ENCODE peak calls at places on chromosomes 3 and 15, in nine cellular contexts. One of them, this sample, is unnamed. For H3K4me1 and H3K36me3, the result is how much of the 10 kb centered on the place peaks cover.

GRCh38 chr3:112090899-112091586 is 4.9 kb downstream of the C3orf52 start:
- DNase-seq in left lung: no peak
- DNase-seq in psoas muscle: no peak
- DNase-seq in colonic mucosa: peak
- DNase-seq in uterus: no peak
- DNase-seq in hepatocyte: peak
- DNase-seq in A673: no peak
- DNase-seq in spleen: no peak
- DNase-seq in fibroblast of lung: no peak
- DNase-seq in this sample: no peak

GRCh38 chr3:17032407-17033034 is 147.8 kb downstream of the PLCL2 start:
- DNase-seq in hepatocyte: peak
- DNase-seq in colonic mucosa: peak
- DNase-seq in psoas muscle: no peak
- DNase-seq in uterus: no peak
- DNase-seq in spleen: no peak
- DNase-seq in left lung: no peak
- DNase-seq in fibroblast of lung: peak
- DNase-seq in A673: peak
- DNase-seq in this sample: no peak

GRCh38 chr3:72490688-72491430 is 357.4 kb downstream of the SHQ1 start:
- DNase-seq in psoas muscle: no peak
- DNase-seq in A673: no peak
- DNase-seq in uterus: no peak
- DNase-seq in colonic mucosa: no peak
- DNase-seq in left lung: no peak
- DNase-seq in spleen: no peak
- DNase-seq in fibroblast of lung: no peak
- DNase-seq in hepatocyte: no peak
- DNase-seq in this sample: no peak

GRCh38 chr3:61574854-61575253 is 13.5 kb downstream of the PTPRG start:
- DNase-seq in A673: no peak
- DNase-seq in spleen: no peak
- DNase-seq in colonic mucosa: no peak
- DNase-seq in hepatocyte: no peak
- DNase-seq in psoas muscle: no peak
- DNase-seq in left lung: no peak
- DNase-seq in fibroblast of lung: peak
- DNase-seq in uterus: no peak
- DNase-seq in this sample: no peak

GRCh38 chr3:15744176-15744575 is 53.6 kb downstream of the ANKRD28 start:
- DNase-seq in uterus: no peak
- DNase-seq in psoas muscle: no peak
- DNase-seq in spleen: no peak
- DNase-seq in colonic mucosa: no peak
- DNase-seq in A673: no peak
- DNase-seq in fibroblast of lung: no peak
- DNase-seq in left lung: no peak
- DNase-seq in hepatocyte: no peak
- DNase-seq in this sample: no peak

GRCh38 chr3:99637381-99638111 is 848 bp upstream of the COL8A1 start:
- DNase-seq in hepatocyte: no peak
- DNase-seq in left lung: no peak
- DNase-seq in colonic mucosa: no peak
- DNase-seq in fibroblast of lung: peak
- DNase-seq in A673: peak
- DNase-seq in uterus: peak
- DNase-seq in psoas muscle: peak
- DNase-seq in spleen: no peak
- DNase-seq in this sample: no peak

GRCh38 chr3:58116161-58116955 is 94.4 kb downstream of the DNASE1L3 start:
- DNase-seq in fibroblast of lung: no peak
- DNase-seq in colonic mucosa: no peak
- DNase-seq in spleen: peak
- DNase-seq in psoas muscle: no peak
- DNase-seq in uterus: no peak
- DNase-seq in hepatocyte: no peak
- DNase-seq in left lung: no peak
- DNase-seq in A673: no peak
- DNase-seq in this sample: no peak

GRCh38 chr3:112531358-112531781 is 30.4 kb downstream of the ATG3 start:
- DNase-seq in left lung: no peak
- DNase-seq in uterus: no peak
- DNase-seq in hepatocyte: peak
- DNase-seq in colonic mucosa: no peak
- DNase-seq in spleen: no peak
- DNase-seq in fibroblast of lung: peak
- DNase-seq in psoas muscle: no peak
- DNase-seq in A673: peak
- DNase-seq in this sample: no peak

GRCh38 chr3:56785499-56785898 is 16.2 kb downstream of the ARHGEF3 start:
- DNase-seq in A673: no peak
- DNase-seq in left lung: no peak
- DNase-seq in spleen: no peak
- DNase-seq in psoas muscle: no peak
- DNase-seq in colonic mucosa: no peak
- DNase-seq in uterus: no peak
- DNase-seq in fibroblast of lung: no peak
- DNase-seq in hepatocyte: no peak
- DNase-seq in this sample: no peak

GRCh38 chr15:52491460-52491859 is 37.2 kb downstream of the MYO5A start:
- DNase-seq in fibroblast of lung: no peak
- DNase-seq in uterus: no peak
- DNase-seq in colonic mucosa: no peak
- DNase-seq in psoas muscle: no peak
- DNase-seq in left lung: no peak
- DNase-seq in spleen: no peak
- DNase-seq in hepatocyte: no peak
- DNase-seq in A673: peak
- DNase-seq in this sample: no peak

GRCh38 chr3:124784686-124785382 is 54.6 kb downstream of the UMPS start:
- DNase-seq in fibroblast of lung: peak
- DNase-seq in psoas muscle: peak
- DNase-seq in A673: no peak
- DNase-seq in hepatocyte: no peak
- DNase-seq in uterus: no peak
- DNase-seq in colonic mucosa: no peak
- DNase-seq in left lung: no peak
- DNase-seq in spleen: peak
- DNase-seq in this sample: no peak

GRCh38 chr3:162354343-162354742 is 857.7 kb downstream of the OTOL1 start:
- DNase-seq in colonic mucosa: no peak
- DNase-seq in psoas muscle: no peak
- DNase-seq in uterus: no peak
- DNase-seq in fibroblast of lung: peak
- DNase-seq in hepatocyte: no peak
- DNase-seq in spleen: no peak
- DNase-seq in left lung: no peak
- DNase-seq in A673: no peak
- DNase-seq in this sample: no peak

GRCh38 chr3:183287301-183287971 is 34.4 kb downstream of the B3GNT5 start:
- DNase-seq in uterus: peak
- DNase-seq in fibroblast of lung: peak
- DNase-seq in left lung: no peak
- DNase-seq in A673: no peak
- DNase-seq in colonic mucosa: no peak
- DNase-seq in hepatocyte: peak
- DNase-seq in psoas muscle: peak
- DNase-seq in spleen: no peak
- DNase-seq in this sample: no peak

GRCh38 chr3:147409143-147410121 is at the start of gene ZIC1:
- DNase-seq in spleen: no peak
- DNase-seq in left lung: no peak
- DNase-seq in hepatocyte: no peak
- DNase-seq in fibroblast of lung: peak
- DNase-seq in uterus: no peak
- DNase-seq in psoas muscle: peak
- DNase-seq in colonic mucosa: no peak
- DNase-seq in A673: no peak
- DNase-seq in this sample: no peak

GRCh38 chr3:127228866-127229265 is 35.9 kb downstream of the PRR23E start:
- DNase-seq in hepatocyte: no peak
- DNase-seq in fibroblast of lung: no peak
- DNase-seq in spleen: no peak
- DNase-seq in A673: no peak
- DNase-seq in left lung: no peak
- DNase-seq in psoas muscle: no peak
- DNase-seq in uterus: no peak
- DNase-seq in colonic mucosa: no peak
- DNase-seq in this sample: no peak

GRCh38 chr3:196202516-196202970 is 8.7 kb downstream of the ZDHHC19 start:
- DNase-seq in spleen: peak
- DNase-seq in left lung: peak
- DNase-seq in hepatocyte: no peak
- DNase-seq in fibroblast of lung: peak
- DNase-seq in psoas muscle: peak
- DNase-seq in A673: no peak
- DNase-seq in colonic mucosa: no peak
- DNase-seq in uterus: no peak
- DNase-seq in this sample: no peak

GRCh38 chr3:146387566-146387965 is 81.8 kb downstream of the PLSCR2 start:
- DNase-seq in A673: no peak
- DNase-seq in hepatocyte: no peak
- DNase-seq in left lung: no peak
- DNase-seq in colonic mucosa: no peak
- DNase-seq in uterus: no peak
- DNase-seq in spleen: no peak
- DNase-seq in fibroblast of lung: peak
- DNase-seq in psoas muscle: no peak
- DNase-seq in this sample: no peak

GRCh38 chr3:196603683-196604082 is 35.2 kb downstream of the FBXO45 start:
- DNase-seq in spleen: no peak
- DNase-seq in colonic mucosa: no peak
- DNase-seq in psoas muscle: no peak
- DNase-seq in fibroblast of lung: no peak
- DNase-seq in left lung: no peak
- DNase-seq in uterus: no peak
- DNase-seq in A673: no peak
- DNase-seq in hepatocyte: no peak
- DNase-seq in this sample: no peak

GRCh38 chr15:67785431-67785830 is 39.9 kb upstream of the SKOR1 start:
- DNase-seq in uterus: no peak
- DNase-seq in A673: no peak
- DNase-seq in fibroblast of lung: no peak
- DNase-seq in left lung: no peak
- DNase-seq in spleen: no peak
- DNase-seq in colonic mucosa: no peak
- DNase-seq in hepatocyte: no peak
- DNase-seq in psoas muscle: no peak
- DNase-seq in this sample: no peak

GRCh38 chr3:125435231-125435630 is 60.1 kb upstream of the ZNF148 start:
- DNase-seq in A673: no peak
- DNase-seq in uterus: no peak
- DNase-seq in colonic mucosa: no peak
- DNase-seq in spleen: no peak
- DNase-seq in left lung: no peak
- DNase-seq in hepatocyte: no peak
- DNase-seq in psoas muscle: no peak
- DNase-seq in fibroblast of lung: no peak
- DNase-seq in this sample: no peak

DNA sequence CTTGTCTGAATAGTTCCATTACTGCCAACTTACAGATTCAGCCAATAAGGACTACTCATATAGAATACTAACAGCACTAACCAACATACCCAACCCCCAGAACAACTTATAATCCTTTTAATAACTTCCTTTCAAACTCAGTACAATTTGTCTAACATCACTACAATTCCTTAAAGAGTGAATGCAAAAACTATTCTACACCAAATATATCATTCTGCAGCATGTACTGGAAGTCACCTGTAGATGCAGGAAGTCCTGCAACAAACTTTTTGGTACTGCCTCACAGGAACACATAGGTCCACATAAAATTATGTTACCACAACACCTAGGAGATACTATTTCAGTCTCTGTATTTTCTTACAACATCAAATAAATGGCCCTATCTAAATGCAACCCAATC is 2.1 kb downstream of the CCNL1 start:
- DNase-seq in left lung: no peak
- DNase-seq in colonic mucosa: no peak
- DNase-seq in A673: no peak
- DNase-seq in uterus: no peak
- DNase-seq in hepatocyte: no peak
- DNase-seq in psoas muscle: no peak
- DNase-seq in fibroblast of lung: no peak
- DNase-seq in spleen: no peak
- DNase-seq in this sample: no peak
- H3K4me1 ChIP-seq in left lung: half or more
- H3K4me1 ChIP-seq in colonic mucosa: under half
- H3K4me1 ChIP-seq in A673: half or more
- H3K4me1 ChIP-seq in uterus: under half
- H3K4me1 ChIP-seq in hepatocyte: under half
- H3K4me1 ChIP-seq in psoas muscle: half or more
- H3K4me1 ChIP-seq in fibroblast of lung: under half
- H3K4me1 ChIP-seq in spleen: half or more
- H3K4me1 ChIP-seq in this sample: half or more

DNA sequence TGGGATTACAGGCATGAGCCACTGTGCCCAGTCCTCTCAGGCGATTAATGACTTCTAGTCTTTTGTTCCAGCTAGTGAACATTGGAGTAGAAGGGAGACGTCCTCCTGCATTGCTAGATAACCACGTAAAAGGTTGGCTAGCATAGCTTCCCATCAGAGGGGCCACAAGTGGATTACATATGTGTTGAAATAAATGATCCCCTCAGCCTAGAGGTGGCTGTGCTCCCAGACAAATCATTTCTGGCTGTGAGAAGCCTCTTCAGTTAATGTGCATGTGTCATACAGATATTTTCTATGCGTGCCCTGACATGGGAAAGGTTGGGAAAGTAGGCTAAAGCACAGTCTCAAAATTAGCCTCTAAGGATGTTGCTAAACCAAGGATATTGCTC is 17.7 kb downstream of the USP3 start:
- DNase-seq in fibroblast of lung: peak
- DNase-seq in A673: no peak
- DNase-seq in spleen: no peak
- DNase-seq in colonic mucosa: no peak
- DNase-seq in uterus: no peak
- DNase-seq in left lung: no peak
- DNase-seq in psoas muscle: no peak
- DNase-seq in hepatocyte: no peak
- DNase-seq in this sample: no peak
- H3K36me3 ChIP-seq in fibroblast of lung: under half
- H3K36me3 ChIP-seq in A673: under half
- H3K36me3 ChIP-seq in spleen: under half
- H3K36me3 ChIP-seq in colonic mucosa: under half
- H3K36me3 ChIP-seq in uterus: under half
- H3K36me3 ChIP-seq in left lung: under half
- H3K36me3 ChIP-seq in psoas muscle: under half
- H3K36me3 ChIP-seq in hepatocyte: under half
- H3K36me3 ChIP-seq in this sample: under half

GRCh38 chr3:174002543-174002942 is 605.0 kb downstream of the NLGN1 start:
- DNase-seq in fibroblast of lung: no peak
- DNase-seq in colonic mucosa: no peak
- DNase-seq in A673: no peak
- DNase-seq in spleen: no peak
- DNase-seq in uterus: no peak
- DNase-seq in left lung: no peak
- DNase-seq in hepatocyte: peak
- DNase-seq in psoas muscle: no peak
- DNase-seq in this sample: no peak
- TF ChIP-seq CTCF in fibroblast of lung: peak
- TF ChIP-seq CTCF in colonic mucosa: no peak
- TF ChIP-seq CTCF in A673: peak
- TF ChIP-seq CTCF in spleen: no peak
- TF ChIP-seq CTCF in uterus: no peak
- TF ChIP-seq CTCF in left lung: no peak
- TF ChIP-seq CTCF in hepatocyte: peak
- TF ChIP-seq CTCF in psoas muscle: no peak
- TF ChIP-seq CTCF in this sample: no peak

GRCh38 chr15:41917767-41918430 is 24.0 kb upstream of the SPTBN5 start:
- DNase-seq in psoas muscle: peak
- DNase-seq in hepatocyte: peak
- DNase-seq in uterus: no peak
- DNase-seq in left lung: no peak
- DNase-seq in A673: no peak
- DNase-seq in colonic mucosa: no peak
- DNase-seq in fibroblast of lung: peak
- DNase-seq in spleen: peak
- DNase-seq in this sample: no peak
- H3K4me1 ChIP-seq in psoas muscle: half or more
- H3K4me1 ChIP-seq in hepatocyte: under half
- H3K4me1 ChIP-seq in uterus: under half
- H3K4me1 ChIP-seq in left lung: half or more
- H3K4me1 ChIP-seq in A673: under half
- H3K4me1 ChIP-seq in colonic mucosa: under half
- H3K4me1 ChIP-seq in fibroblast of lung: under half
- H3K4me1 ChIP-seq in spleen: under half
- H3K4me1 ChIP-seq in this sample: half or more

This sample was measured in pancreas.